ENCODE peak calls at places on chromosomes 2 and 18, in seven cellular contexts. One of them, this sample, is unnamed.

GRCh38 chr2:128773641-128774319 is 455.1 kb upstream of the HS6ST1 start:
- DNase-seq in neural crest cell: no peak
- DNase-seq in mucosa of descending colon: no peak
- DNase-seq in astrocyte of the spinal cord: no peak
- DNase-seq in mammary epithelial cell: no peak
- DNase-seq in astrocyte: no peak
- DNase-seq in nephron progenitor cell: no peak
- DNase-seq in this sample: no peak

GRCh38 chr18:13500891-13501887 is 225.2 kb downstream of the FAM210A start:
- DNase-seq in astrocyte of the spinal cord: peak
- DNase-seq in mucosa of descending colon: peak
- DNase-seq in mammary epithelial cell: peak
- DNase-seq in nephron progenitor cell: no peak
- DNase-seq in astrocyte: peak
- DNase-seq in neural crest cell: no peak
- DNase-seq in this sample: no peak

GRCh38 chr2:134625311-134625710 is 93.5 kb downstream of the TMEM163 start:
- DNase-seq in mammary epithelial cell: no peak
- DNase-seq in neural crest cell: no peak
- DNase-seq in nephron progenitor cell: no peak
- DNase-seq in astrocyte of the spinal cord: no peak
- DNase-seq in mucosa of descending colon: no peak
- DNase-seq in astrocyte: no peak
- DNase-seq in this sample: no peak

GRCh38 chr18:21960189-21960588 is 209.2 kb upstream of the GATA6 start:
- DNase-seq in mucosa of descending colon: no peak
- DNase-seq in mammary epithelial cell: no peak
- DNase-seq in astrocyte of the spinal cord: no peak
- DNase-seq in nephron progenitor cell: no peak
- DNase-seq in astrocyte: peak
- DNase-seq in neural crest cell: no peak
- DNase-seq in this sample: no peak

GRCh38 chr2:119178811-119179601 is 20.5 kb upstream of the C1QL2 start:
- DNase-seq in astrocyte of the spinal cord: no peak
- DNase-seq in mammary epithelial cell: peak
- DNase-seq in mucosa of descending colon: no peak
- DNase-seq in astrocyte: no peak
- DNase-seq in nephron progenitor cell: no peak
- DNase-seq in neural crest cell: no peak
- DNase-seq in this sample: no peak

GRCh38 chr2:131094655-131095281 is 1.5 kb upstream of the FAM168B start:
- DNase-seq in mucosa of descending colon: no peak
- DNase-seq in nephron progenitor cell: no peak
- DNase-seq in astrocyte of the spinal cord: no peak
- DNase-seq in neural crest cell: no peak
- DNase-seq in mammary epithelial cell: no peak
- DNase-seq in astrocyte: peak
- DNase-seq in this sample: no peak

GRCh38 chr2:214607051-214607450 is 196.2 kb downstream of the VWC2L start:
- DNase-seq in astrocyte: peak
- DNase-seq in astrocyte of the spinal cord: no peak
- DNase-seq in mucosa of descending colon: no peak
- DNase-seq in neural crest cell: no peak
- DNase-seq in nephron progenitor cell: no peak
- DNase-seq in mammary epithelial cell: peak
- DNase-seq in this sample: no peak

GRCh38 chr2:204205548-204205947 is 269.0 kb downstream of the ICOS start:
- DNase-seq in astrocyte: no peak
- DNase-seq in mammary epithelial cell: no peak
- DNase-seq in nephron progenitor cell: peak
- DNase-seq in mucosa of descending colon: no peak
- DNase-seq in astrocyte of the spinal cord: no peak
- DNase-seq in neural crest cell: no peak
- DNase-seq in this sample: no peak

GRCh38 chr18:58723810-58724602 is 52.7 kb downstream of the MALT1 start:
- DNase-seq in neural crest cell: no peak
- DNase-seq in mammary epithelial cell: no peak
- DNase-seq in astrocyte of the spinal cord: no peak
- DNase-seq in mucosa of descending colon: no peak
- DNase-seq in nephron progenitor cell: no peak
- DNase-seq in astrocyte: no peak
- DNase-seq in this sample: no peak

GRCh38 chr2:237227190-237227988 is 141.7 kb downstream of the COPS8 start:
- DNase-seq in nephron progenitor cell: no peak
- DNase-seq in astrocyte of the spinal cord: peak
- DNase-seq in astrocyte: peak
- DNase-seq in mammary epithelial cell: peak
- DNase-seq in mucosa of descending colon: no peak
- DNase-seq in neural crest cell: no peak
- DNase-seq in this sample: no peak

GRCh38 chr2:238169021-238169707 is 10.4 kb downstream of the ERFE start:
- DNase-seq in mammary epithelial cell: peak
- DNase-seq in mucosa of descending colon: peak
- DNase-seq in neural crest cell: no peak
- DNase-seq in astrocyte of the spinal cord: peak
- DNase-seq in nephron progenitor cell: no peak
- DNase-seq in astrocyte: peak
- DNase-seq in this sample: no peak

GRCh38 chr18:35971661-35972196 is 750 bp upstream of the RMP24 start:
- DNase-seq in astrocyte: no peak
- DNase-seq in mammary epithelial cell: no peak
- DNase-seq in mucosa of descending colon: no peak
- DNase-seq in nephron progenitor cell: no peak
- DNase-seq in astrocyte of the spinal cord: no peak
- DNase-seq in neural crest cell: no peak
- DNase-seq in this sample: no peak

GRCh38 chr2:105821428-105822125 is 76.9 kb downstream of the NCK2 start:
- DNase-seq in nephron progenitor cell: no peak
- DNase-seq in neural crest cell: no peak
- DNase-seq in astrocyte of the spinal cord: no peak
- DNase-seq in mucosa of descending colon: no peak
- DNase-seq in astrocyte: no peak
- DNase-seq in mammary epithelial cell: no peak
- DNase-seq in this sample: no peak

GRCh38 chr2:26249625-26250024 is 4.9 kb downstream of the HADHB start:
- DNase-seq in astrocyte of the spinal cord: no peak
- DNase-seq in neural crest cell: no peak
- DNase-seq in mammary epithelial cell: no peak
- DNase-seq in astrocyte: no peak
- DNase-seq in mucosa of descending colon: no peak
- DNase-seq in nephron progenitor cell: no peak
- DNase-seq in this sample: no peak

GRCh38 chr2:240586919-240587800 is 626 bp downstream of the CAPN10 start:
- DNase-seq in neural crest cell: no peak
- DNase-seq in astrocyte of the spinal cord: no peak
- DNase-seq in nephron progenitor cell: peak
- DNase-seq in mucosa of descending colon: peak
- DNase-seq in astrocyte: no peak
- DNase-seq in mammary epithelial cell: peak
- DNase-seq in this sample: peak

GRCh38 chr18:44696892-44697291 is 16.2 kb downstream of the SETBP1 start:
- DNase-seq in astrocyte of the spinal cord: no peak
- DNase-seq in neural crest cell: no peak
- DNase-seq in mammary epithelial cell: peak
- DNase-seq in nephron progenitor cell: no peak
- DNase-seq in astrocyte: peak
- DNase-seq in mucosa of descending colon: no peak
- DNase-seq in this sample: no peak

GRCh38 chr2:88423733-88424132 is 28.8 kb downstream of the FOXI3 start:
- DNase-seq in neural crest cell: no peak
- DNase-seq in mucosa of descending colon: no peak
- DNase-seq in mammary epithelial cell: no peak
- DNase-seq in astrocyte: no peak
- DNase-seq in astrocyte of the spinal cord: no peak
- DNase-seq in nephron progenitor cell: no peak
- DNase-seq in this sample: no peak
- TF ChIP-seq CTCF in neural crest cell: no peak
- TF ChIP-seq CTCF in mucosa of descending colon: no peak
- TF ChIP-seq CTCF in mammary epithelial cell: no peak
- TF ChIP-seq CTCF in astrocyte: no peak
- TF ChIP-seq CTCF in astrocyte of the spinal cord: no peak
- TF ChIP-seq CTCF in nephron progenitor cell: no peak
- TF ChIP-seq CTCF in this sample: no peak

GRCh38 chr2:24825883-24826800 is 32.9 kb downstream of the CENPO start:
- DNase-seq in mucosa of descending colon: no peak
- DNase-seq in astrocyte: no peak
- DNase-seq in nephron progenitor cell: no peak
- DNase-seq in mammary epithelial cell: no peak
- DNase-seq in astrocyte of the spinal cord: no peak
- DNase-seq in neural crest cell: no peak
- DNase-seq in this sample: peak

GRCh38 chr2:24828641-24829040 is 35.4 kb downstream of the CENPO start:
- DNase-seq in astrocyte: no peak
- DNase-seq in astrocyte of the spinal cord: no peak
- DNase-seq in neural crest cell: no peak
- DNase-seq in nephron progenitor cell: no peak
- DNase-seq in mucosa of descending colon: no peak
- DNase-seq in mammary epithelial cell: no peak
- DNase-seq in this sample: no peak

GRCh38 chr2:24824966-24825882 is 32.0 kb downstream of the CENPO start:
- DNase-seq in astrocyte: no peak
- DNase-seq in mammary epithelial cell: no peak
- DNase-seq in nephron progenitor cell: no peak
- DNase-seq in neural crest cell: no peak
- DNase-seq in mucosa of descending colon: peak
- DNase-seq in astrocyte of the spinal cord: no peak
- DNase-seq in this sample: peak

GRCh38 chr2:24830351-24830750 is 37.1 kb downstream of the CENPO start:
- DNase-seq in mammary epithelial cell: no peak
- DNase-seq in mucosa of descending colon: no peak
- DNase-seq in nephron progenitor cell: no peak
- DNase-seq in astrocyte: no peak
- DNase-seq in neural crest cell: no peak
- DNase-seq in astrocyte of the spinal cord: no peak
- DNase-seq in this sample: no peak

DNA sequence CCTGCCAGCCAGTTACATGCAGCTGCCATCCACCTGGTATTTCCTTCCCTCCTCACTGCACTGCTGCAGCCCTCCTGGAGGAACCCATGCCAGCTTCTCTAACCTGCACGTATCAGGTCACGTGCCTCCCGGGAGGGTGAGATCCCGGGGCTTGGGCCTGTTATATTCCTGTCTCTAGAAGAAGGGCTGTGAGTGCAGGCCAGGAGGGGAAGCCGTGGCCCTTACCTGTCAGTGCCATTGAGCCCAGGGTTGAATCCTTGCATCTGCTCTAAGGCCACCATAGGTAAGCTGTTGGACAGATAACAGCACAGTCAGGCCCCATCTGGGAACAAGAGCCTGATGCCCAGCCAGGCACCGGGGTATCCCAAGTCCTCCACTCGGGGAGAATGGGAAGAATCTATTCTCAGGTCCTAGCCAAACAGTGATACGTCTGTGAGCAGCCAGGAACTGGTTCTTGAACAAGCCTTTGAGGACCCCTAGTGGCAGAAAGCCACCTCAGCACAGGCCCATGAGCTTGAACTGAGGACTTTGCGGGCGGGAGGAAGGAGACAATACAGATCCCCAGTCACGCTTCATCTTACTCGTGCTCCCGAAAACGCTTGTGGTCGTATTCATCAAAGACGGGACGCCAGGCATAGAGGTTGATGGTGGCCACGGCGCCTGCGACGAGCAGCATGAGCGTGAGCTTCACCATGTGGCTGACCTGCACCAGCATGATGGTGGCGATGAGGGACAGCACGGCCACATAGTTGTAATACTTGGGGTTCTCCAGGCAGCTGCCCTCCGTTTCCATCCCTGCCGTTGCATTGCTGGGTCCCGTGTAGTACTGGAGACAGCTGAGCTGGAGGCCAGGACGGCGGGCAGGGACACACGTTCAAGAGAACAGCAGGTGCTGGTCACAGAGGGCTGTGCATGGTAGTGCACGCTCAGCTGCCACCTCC is 34.4 kb downstream of the CENPO start:
- DNase-seq in astrocyte: peak
- DNase-seq in astrocyte of the spinal cord: peak
- DNase-seq in mucosa of descending colon: peak
- DNase-seq in neural crest cell: peak
- DNase-seq in nephron progenitor cell: peak
- DNase-seq in mammary epithelial cell: peak
- DNase-seq in this sample: peak
- TF ChIP-seq CTCF in astrocyte: peak
- TF ChIP-seq CTCF in astrocyte of the spinal cord: peak
- TF ChIP-seq CTCF in mucosa of descending colon: peak
- TF ChIP-seq CTCF in neural crest cell: peak
- TF ChIP-seq CTCF in nephron progenitor cell: peak
- TF ChIP-seq CTCF in mammary epithelial cell: peak
- TF ChIP-seq CTCF in this sample: peak

DNA sequence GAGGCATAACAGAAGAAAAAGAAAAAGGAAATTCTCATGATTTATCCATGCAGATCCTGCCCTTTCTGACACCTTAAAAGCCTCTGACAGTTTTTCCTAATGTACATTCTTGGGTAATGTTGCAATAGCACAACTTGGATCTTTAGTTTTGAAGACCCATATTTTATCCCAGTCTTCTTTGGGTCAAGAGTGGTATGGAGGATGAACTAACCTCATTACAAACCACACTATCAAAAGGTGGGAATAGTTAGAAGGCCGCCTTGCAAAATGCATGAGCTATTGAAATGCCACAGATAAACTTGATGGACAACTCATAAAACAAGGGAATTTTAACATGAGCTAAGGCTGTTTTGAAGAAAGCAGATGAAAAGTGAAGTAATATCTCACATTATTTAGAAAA is 1479.8 kb upstream of the ACVR2A start:
- DNase-seq in nephron progenitor cell: no peak
- DNase-seq in mucosa of descending colon: no peak
- DNase-seq in astrocyte: no peak
- DNase-seq in mammary epithelial cell: no peak
- DNase-seq in astrocyte of the spinal cord: no peak
- DNase-seq in neural crest cell: no peak
- DNase-seq in this sample: no peak
- TF ChIP-seq CTCF in nephron progenitor cell: no peak
- TF ChIP-seq CTCF in mucosa of descending colon: no peak
- TF ChIP-seq CTCF in astrocyte: no peak
- TF ChIP-seq CTCF in mammary epithelial cell: no peak
- TF ChIP-seq CTCF in astrocyte of the spinal cord: no peak
- TF ChIP-seq CTCF in neural crest cell: no peak
- TF ChIP-seq CTCF in this sample: no peak

GRCh38 chr2:100180503-100180902 is 38.1 kb upstream of the AFF3 start:
- DNase-seq in nephron progenitor cell: no peak
- DNase-seq in mammary epithelial cell: no peak
- DNase-seq in neural crest cell: no peak
- DNase-seq in mucosa of descending colon: no peak
- DNase-seq in astrocyte: no peak
- DNase-seq in astrocyte of the spinal cord: no peak
- DNase-seq in this sample: no peak

GRCh38 chr2:100176925-100177324 is 34.5 kb upstream of the AFF3 start:
- DNase-seq in astrocyte: no peak
- DNase-seq in mammary epithelial cell: no peak
- DNase-seq in nephron progenitor cell: no peak
- DNase-seq in neural crest cell: no peak
- DNase-seq in astrocyte of the spinal cord: no peak
- DNase-seq in mucosa of descending colon: no peak
- DNase-seq in this sample: no peak

GRCh38 chr2:100179806-100180205 is 37.4 kb upstream of the AFF3 start:
- DNase-seq in nephron progenitor cell: no peak
- DNase-seq in astrocyte of the spinal cord: no peak
- DNase-seq in neural crest cell: no peak
- DNase-seq in mucosa of descending colon: no peak
- DNase-seq in astrocyte: no peak
- DNase-seq in mammary epithelial cell: no peak
- DNase-seq in this sample: no peak

GRCh38 chr2:100178864-100179263 is 36.5 kb upstream of the AFF3 start:
- DNase-seq in neural crest cell: no peak
- DNase-seq in mammary epithelial cell: no peak
- DNase-seq in mucosa of descending colon: no peak
- DNase-seq in nephron progenitor cell: no peak
- DNase-seq in astrocyte of the spinal cord: no peak
- DNase-seq in astrocyte: no peak
- DNase-seq in this sample: no peak

GRCh38 chr2:100178085-100178788 is 35.8 kb upstream of the AFF3 start:
- DNase-seq in astrocyte: peak
- DNase-seq in nephron progenitor cell: peak
- DNase-seq in neural crest cell: peak
- DNase-seq in astrocyte of the spinal cord: peak
- DNase-seq in mucosa of descending colon: peak
- DNase-seq in mammary epithelial cell: peak
- DNase-seq in this sample: no peak
- TF ChIP-seq CTCF in astrocyte: peak
- TF ChIP-seq CTCF in nephron progenitor cell: no peak
- TF ChIP-seq CTCF in neural crest cell: peak
- TF ChIP-seq CTCF in astrocyte of the spinal cord: peak
- TF ChIP-seq CTCF in mucosa of descending colon: no peak
- TF ChIP-seq CTCF in mammary epithelial cell: peak
- TF ChIP-seq CTCF in this sample: no peak

This sample was measured in natural killer cell.